ENCODE peak calls at places on chromosomes 2 and 18, in four cellular contexts. D is T-helper 9 cell, I is Right ventricle myocardium inferior, G is sciatic nerve. Y is an unnamed sample.

GRCh38 chr2:239640676-239641580 is 240.1 kb upstream of the HDAC4 start:
- DNase-seq in D (no peak), G (no peak), I (no peak), Y (no peak)

GRCh38 chr2:111194835-111195621 is 74.3 kb downstream of the BCL2L11 start:
- DNase-seq in G (no peak), D (no peak), I (no peak), Y (no peak)

GRCh38 chr2:174026122-174026845 is 61.1 kb upstream of the SP3 start:
- DNase-seq in D (no peak), G (no peak), I (no peak), Y (no peak)

GRCh38 chr18:2805970-2806943 is 40.5 kb upstream of the EMILIN2 start:
- DNase-seq in I (no peak), D (no peak), G (no peak), Y (no peak)

GRCh38 chr18:5106730-5107129 is 90.3 kb downstream of the AKAIN1 start:
- DNase-seq in G (no peak), D (no peak), I (no peak), Y (no peak)

GRCh38 chr2:199663157-199663556 is 187.8 kb downstream of the FTCDNL1 start:
- DNase-seq in D (no peak), G (no peak), I (no peak), Y (no peak)

GRCh38 chr18:65206551-65207260 is 544.1 kb upstream of the CDH7 start:
- DNase-seq in I (no peak), D (no peak), G (no peak), Y (no peak)

GRCh38 chr2:155494744-155495143 is 796.2 kb downstream of the KCNJ3 start:
- DNase-seq in I (no peak), D (no peak), G (no peak), Y (no peak)

GRCh38 chr2:233711312-233712008 is 1.2 kb upstream of the UGT1A5 start:
- DNase-seq in G (peak; percentile 81), D (peak; percentile 58), I (no peak), Y (peak; percentile 74)

GRCh38 chr2:157699806-157700205 is 71.1 kb upstream of the ACVR1C start:
- DNase-seq in I (no peak), D (no peak), G (no peak), Y (no peak)

GRCh38 chr2:236464140-236464539 is 105.5 kb upstream of the ACKR3 start:
- DNase-seq in D (no peak), G (no peak), I (no peak), Y (no peak)

GRCh38 chr2:187527262-187527661 is 27.0 kb downstream of the TFPI start:
- DNase-seq in I (no peak), G (no peak), D (no peak), Y (no peak)

GRCh38 chr2:72630767-72631166 is 195.1 kb downstream of the EXOC6B start:
- DNase-seq in I (no peak), D (no peak), G (no peak), Y (no peak)

GRCh38 chr2:236667526-236667925 is 97.9 kb downstream of the ACKR3 start:
- DNase-seq in D (no peak), G (no peak), I (no peak), Y (no peak)

GRCh38 chr2:211836409-211836808 is 702.2 kb downstream of the ERBB4 start:
- DNase-seq in I (no peak), D (no peak), G (no peak), Y (no peak)

GRCh38 chr2:165648826-165649225 is 145.2 kb downstream of the GALNT3 start:
- DNase-seq in D (no peak), I (no peak), G (no peak), Y (no peak)

GRCh38 chr18:59564516-59564915 is 132.7 kb downstream of the CCBE1 start:
- DNase-seq in D (no peak), G (no peak), I (no peak), Y (no peak)

GRCh38 chr2:50769416-50769815 is 262.5 kb downstream of the NRXN1 start:
- DNase-seq in I (no peak), D (no peak), G (no peak), Y (no peak)

GRCh38 chr2:123659120-123659519 is 366.0 kb upstream of the CNTNAP5 start:
- DNase-seq in I (no peak), G (no peak), D (no peak), Y (no peak)

GRCh38 chr18:34549367-34549766 is 160.7 kb upstream of the DTNA start:
- DNase-seq in D (no peak), I (no peak), G (no peak), Y (no peak)

Y was measured in activated T-cell treated with anti-CD3 and anti-CD28 coated beads, Interleukin-2, amount 50 U/mL, for 72 hours.